ENCODE peak calls at places on chromosomes 5 and 9, in ten cellular contexts. M is A549, O is K562, I is tibial nerve, K is H1, E is suprapubic skin, J is stomach, H is SK-N-SH, Y is GM12878, D is transverse colon. F is an unnamed sample.

GRCh38 chr5:60102961-60103683 is 209.6 kb upstream of the PDE4D start:
- DNase-seq in M (peak), O (no peak), I (no peak), K (no peak), E (no peak), J (no peak), H (no peak), Y (no peak), D (no peak), F (no peak)

GRCh38 chr5:67998709-67999251 is 216.8 kb upstream of the PIK3R1 start:
- DNase-seq in M (no peak), O (no peak), I (peak), K (no peak), E (peak), J (no peak), H (peak), Y (no peak), D (peak), F (no peak)

GRCh38 chr5:160960592-160960991 is 108.6 kb upstream of the ATP10B start:
- DNase-seq in M (no peak), O (no peak), I (no peak), K (no peak), E (no peak), J (no peak), H (no peak), Y (no peak), D (no peak), F (no peak)

GRCh38 chr9:134503301-134504105 is 138.1 kb upstream of the COL5A1 start:
- DNase-seq in M (no peak), O (no peak), I (no peak), K (no peak), E (no peak), J (no peak), H (no peak), Y (no peak), D (peak), F (no peak)

GRCh38 chr9:127878652-127879377 is 1.3 kb upstream of the AK1 start:
- DNase-seq in M (no peak), O (no peak), I (no peak), K (no peak), E (no peak), J (no peak), H (no peak), Y (no peak), D (no peak), F (no peak)

GRCh38 chr9:124264812-124265211 is 7.1 kb downstream of the NEK6 start:
- DNase-seq in M (no peak), O (no peak), I (no peak), K (no peak), E (no peak), J (no peak), H (no peak), Y (peak), D (peak), F (no peak)

GRCh38 chr5:999724-1000123 is 8.9 kb upstream of the NKD2 start:
- DNase-seq in M (no peak), O (no peak), I (no peak), K (no peak), E (no peak), J (peak), H (no peak), Y (no peak), D (no peak), F (no peak)

GRCh38 chr5:112973036-112973435 is 3.6 kb upstream of the DCP2 start:
- DNase-seq in M (no peak), O (no peak), I (no peak), K (no peak), E (no peak), J (no peak), H (no peak), Y (no peak), D (no peak), F (no peak)

GRCh38 chr9:93205045-93205768 is 21.3 kb downstream of the WNK2 start:
- DNase-seq in M (no peak), O (no peak), I (peak), K (no peak), E (no peak), J (peak), H (peak), Y (no peak), D (no peak), F (peak)

GRCh38 chr5:129506092-129506491 is 46.0 kb downstream of the ADAMTS19 start:
- DNase-seq in M (no peak), O (no peak), I (no peak), K (no peak), E (no peak), J (no peak), H (no peak), Y (no peak), D (no peak), F (no peak)

GRCh38 chr9:89435315-89435823 is 62.5 kb downstream of the SEMA4D start:
- DNase-seq in M (no peak), O (no peak), I (no peak), K (peak), E (no peak), J (peak), H (no peak), Y (no peak), D (peak), F (no peak)

GRCh38 chr9:106052735-106053134 is 358.4 kb downstream of the TMEM38B start:
- DNase-seq in M (no peak), O (no peak), I (no peak), K (no peak), E (no peak), J (no peak), H (peak), Y (no peak), D (no peak), F (no peak)

GRCh38 chr5:90201923-90202322 is 207.6 kb downstream of the CETN3 start:
- DNase-seq in M (no peak), O (no peak), I (no peak), K (no peak), E (no peak), J (no peak), H (no peak), Y (no peak), D (no peak), F (no peak)

GRCh38 chr5:123094919-123095693 is 6.1 kb downstream of the PRDM6 start:
- DNase-seq in M (no peak), O (no peak), I (no peak), K (no peak), E (no peak), J (no peak), H (peak), Y (no peak), D (no peak), F (no peak)

GRCh38 chr5:15762668-15763067 is 262.7 kb downstream of the FBXL7 start:
- DNase-seq in M (no peak), O (no peak), I (no peak), K (no peak), E (no peak), J (no peak), H (peak), Y (no peak), D (no peak), F (no peak)

GRCh38 chr5:99122976-99123375 is 194.2 kb upstream of the CHD1 start:
- DNase-seq in M (no peak), O (no peak), I (no peak), K (no peak), E (no peak), J (no peak), H (no peak), Y (no peak), D (no peak), F (no peak)

GRCh38 chr5:150608991-150609390 is 31.5 kb upstream of the SYNPO start:
- DNase-seq in M (no peak), O (no peak), I (no peak), K (no peak), E (no peak), J (no peak), H (no peak), Y (no peak), D (no peak), F (no peak)

GRCh38 chr5:144844086-144844485 is 673.4 kb downstream of the KCTD16 start:
- DNase-seq in M (no peak), O (no peak), I (no peak), K (no peak), E (no peak), J (no peak), H (no peak), Y (no peak), D (no peak), F (no peak)

GRCh38 chr5:158461240-158461854 is 602.4 kb upstream of the CLINT1 start:
- DNase-seq in M (no peak), O (no peak), I (peak), K (no peak), E (no peak), J (no peak), H (no peak), Y (no peak), D (no peak), F (peak)

GRCh38 chr9:115849679-115850412 is 303.7 kb upstream of the PAPPA start:
- DNase-seq in M (no peak), O (no peak), I (peak), K (no peak), E (no peak), J (peak), H (no peak), Y (no peak), D (peak), F (no peak)

GRCh38 chr5:137735531-137736284 is at the start of gene KLHL3:
- DNase-seq in M (no peak), O (no peak), I (no peak), K (peak), E (no peak), J (peak), H (peak), Y (no peak), D (peak), F (peak)

GRCh38 chr5:74085782-74086181 is 459.8 kb downstream of the ARHGEF28 start:
- DNase-seq in M (no peak), O (no peak), I (no peak), K (no peak), E (no peak), J (no peak), H (no peak), Y (no peak), D (no peak), F (no peak)

GRCh38 chr5:168042284-168043080 is 249.0 kb upstream of the WWC1 start:
- DNase-seq in M (no peak), O (no peak), I (peak), K (no peak), E (no peak), J (no peak), H (no peak), Y (no peak), D (no peak), F (no peak)

GRCh38 chr5:2916076-2916682 is 164.7 kb upstream of the IRX2 start:
- DNase-seq in M (no peak), O (no peak), I (no peak), K (no peak), E (no peak), J (no peak), H (no peak), Y (no peak), D (no peak), F (no peak)

GRCh38 chr9:14209399-14209990 is 104.4 kb downstream of the NFIB start:
- DNase-seq in M (no peak), O (no peak), I (no peak), K (no peak), E (no peak), J (no peak), H (peak), Y (no peak), D (no peak), F (no peak)

GRCh38 chr5:11873587-11873986 is 30.7 kb downstream of the CTNND2 start:
- DNase-seq in M (no peak), O (no peak), I (no peak), K (no peak), E (no peak), J (no peak), H (no peak), Y (no peak), D (no peak), F (no peak)

GRCh38 chr5:11878846-11879245 is 25.4 kb downstream of the CTNND2 start:
- DNase-seq in M (no peak), O (no peak), I (no peak), K (no peak), E (no peak), J (no peak), H (no peak), Y (no peak), D (no peak), F (no peak)
- TF ChIP-seq EP300 in M (no peak), O (no peak), I (no peak), K (no peak), E (no peak), J (no peak), H (no peak), Y (no peak), D (no peak), F (no peak)

GRCh38 chr5:136192526-136193395 is at the start of gene SMIM32:
- DNase-seq in M (no peak), O (no peak), I (no peak), K (no peak), E (no peak), J (no peak), H (peak), Y (no peak), D (peak), F (no peak)
- TF ChIP-seq EP300 in M (no peak), O (no peak), I (no peak), K (no peak), E (no peak), J (no peak), H (no peak), Y (no peak), D (no peak), F (no peak)

DNA sequence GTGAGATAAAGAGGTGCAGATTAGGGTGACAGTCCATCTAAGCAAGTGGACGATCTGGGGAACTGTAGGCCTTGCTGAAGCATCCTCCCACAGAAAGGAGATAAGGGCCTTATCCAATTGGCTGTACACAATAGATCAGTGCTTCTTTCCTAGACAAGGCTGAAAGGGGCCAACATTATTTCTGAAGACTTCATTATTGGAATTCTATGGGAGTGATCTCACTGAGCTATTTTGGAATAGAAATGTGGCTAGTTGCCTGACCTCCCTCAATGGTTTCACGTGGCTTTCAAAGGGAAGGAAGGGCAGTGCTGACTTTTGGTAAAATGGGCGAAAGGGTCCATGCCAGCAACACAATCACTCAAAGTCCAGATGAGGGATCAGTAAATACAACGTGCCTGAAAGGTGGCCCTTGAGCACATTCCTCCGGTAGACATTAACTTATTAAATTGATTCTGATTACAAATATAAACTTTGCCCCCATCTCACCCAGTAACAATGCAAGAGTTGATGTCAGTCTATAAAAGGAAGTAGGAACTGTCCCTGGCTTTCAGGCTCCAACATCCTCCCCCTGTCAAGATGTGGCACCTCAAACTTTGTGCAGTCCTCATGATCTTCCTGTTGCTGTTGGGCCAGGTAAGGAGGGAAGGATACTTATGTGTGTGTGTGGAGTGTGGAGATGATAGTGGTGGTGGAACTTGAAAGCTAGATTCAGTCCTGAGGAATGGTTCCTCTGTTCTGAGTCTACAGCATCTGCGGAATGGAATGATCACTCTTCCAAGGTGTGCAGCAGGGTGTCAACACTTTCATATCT is at the start of gene LEAP2:
- DNase-seq in M (no peak), O (peak), I (no peak), K (no peak), E (no peak), J (peak), H (no peak), Y (no peak), D (peak), F (no peak)
- TF ChIP-seq EP300 in M (no peak), O (no peak), I (no peak), K (no peak), E (no peak), J (no peak), H (no peak), Y (no peak), D (no peak), F (no peak)

GRCh38 chr9:94441796-94442195 is 113.1 kb upstream of the PCAT7 start:
- DNase-seq in M (no peak), O (no peak), I (no peak), K (no peak), E (no peak), J (no peak), H (no peak), Y (no peak), D (no peak), F (no peak)

GRCh38 chr9:94445846-94446245 is 109.0 kb upstream of the PCAT7 start:
- DNase-seq in M (no peak), O (no peak), I (no peak), K (no peak), E (no peak), J (no peak), H (no peak), Y (no peak), D (no peak), F (no peak)

DNA sequence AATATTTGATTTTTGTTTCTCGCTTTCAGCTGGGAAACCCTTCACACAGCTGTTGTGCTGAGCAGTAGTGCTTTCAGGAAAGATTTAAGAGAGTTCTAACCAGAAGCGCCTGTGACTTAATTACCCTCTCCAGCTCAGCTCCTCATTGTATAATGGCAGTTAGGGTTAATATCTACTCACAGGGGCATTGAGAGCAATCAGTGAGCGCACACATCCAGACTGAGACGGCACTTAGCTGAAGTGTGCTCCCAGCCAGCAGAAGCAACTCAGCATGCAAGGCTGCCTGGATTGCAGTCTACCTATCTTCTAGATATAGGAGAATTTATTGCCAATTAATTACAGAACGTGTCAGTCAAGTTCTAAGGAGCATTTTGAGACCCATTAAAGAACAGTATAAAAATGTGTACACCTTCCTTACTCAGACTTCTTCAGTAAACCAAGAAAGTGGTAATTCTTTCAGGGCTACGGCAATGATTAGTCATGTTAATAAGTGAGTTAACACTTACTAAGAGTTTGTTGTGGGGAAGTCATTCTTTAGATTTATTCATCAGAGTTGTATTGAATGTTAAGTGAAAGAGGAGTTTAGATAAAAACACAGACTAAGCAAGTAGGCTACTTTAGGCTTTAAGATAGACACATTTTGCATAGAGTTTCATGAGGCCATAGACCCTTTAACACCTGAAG is 111.7 kb upstream of the PCAT7 start:
- DNase-seq in M (no peak), O (no peak), I (no peak), K (no peak), E (no peak), J (no peak), H (no peak), Y (no peak), D (no peak), F (no peak)
- TF ChIP-seq EP300 in M (no peak), O (no peak), I (no peak), K (no peak), E (no peak), J (no peak), H (no peak), Y (no peak), D (no peak), F (no peak)

GRCh38 chr5:35651002-35651756 is 33.5 kb downstream of the SPEF2 start:
- DNase-seq in M (peak), O (no peak), I (peak), K (peak), E (no peak), J (peak), H (peak), Y (no peak), D (peak), F (no peak)
- TF ChIP-seq EP300 in M (no peak), O (no peak), I (no peak), K (no peak), E (no peak), J (no peak), H (no peak), Y (no peak), D (no peak), F (no peak)

GRCh38 chr9:18745710-18746109 is 271.8 kb downstream of the ADAMTSL1 start:
- DNase-seq in M (no peak), O (no peak), I (no peak), K (no peak), E (no peak), J (no peak), H (no peak), Y (no peak), D (no peak), F (no peak)
- TF ChIP-seq EP300 in M (no peak), O (no peak), I (no peak), K (no peak), E (no peak), J (no peak), H (no peak), Y (no peak), D (no peak), F (no peak)

GRCh38 chr9:118230319-118230718 is 526.1 kb downstream of the TLR4 start:
- DNase-seq in M (no peak), O (no peak), I (no peak), K (no peak), E (no peak), J (no peak), H (peak), Y (no peak), D (no peak), F (no peak)
- TF ChIP-seq EP300 in M (no peak), O (no peak), I (no peak), K (no peak), E (no peak), J (no peak), H (peak), Y (no peak), D (no peak), F (no peak)

GRCh38 chr9:119963798-119964372 is 594.6 kb upstream of the BRINP1 start:
- DNase-seq in M (peak), O (no peak), I (no peak), K (peak), E (no peak), J (peak), H (peak), Y (no peak), D (no peak), F (no peak)
- TF ChIP-seq EP300 in M (no peak), O (no peak), I (no peak), K (peak), E (no peak), J (no peak), H (no peak), Y (no peak), D (no peak), F (no peak)